ENCODE peak calls at places on chromosomes 3 and 15, in six cellular contexts. E is body of pancreas, O is IMR-90, C is HCT116, L is tibial nerve, R is upper lobe of left lung. S is an unnamed sample.

GRCh38 chr3:113746069-113746954 is at the start of gene NAA50:
- DNase-seq in E (peak), O (peak), C (peak), L (peak), R (peak), S (peak)

GRCh38 chr3:56681963-56682457 is 1.1 kb downstream of the TASOR start:
- DNase-seq in E (no peak), O (no peak), C (no peak), L (no peak), R (no peak), S (no peak)

GRCh38 chr3:197371521-197372075 is 73.2 kb upstream of the DLG1 start:
- DNase-seq in E (no peak), O (no peak), C (no peak), L (no peak), R (no peak), S (no peak)

GRCh38 chr3:87088366-87088983 is 97.5 kb upstream of the VGLL3 start:
- DNase-seq in E (no peak), O (no peak), C (no peak), L (no peak), R (no peak), S (no peak)

GRCh38 chr3:15097889-15098288 is 1.1 kb downstream of the RBSN start:
- DNase-seq in E (no peak), O (no peak), C (no peak), L (no peak), R (no peak), S (no peak)

GRCh38 chr3:46858996-46859710 is 4.1 kb downstream of the MYL3 start:
- DNase-seq in E (no peak), O (no peak), C (no peak), L (peak), R (peak), S (peak)

GRCh38 chr15:65723786-65724354 is 68.2 kb downstream of the DENND4A start:
- DNase-seq in E (no peak), O (no peak), C (no peak), L (no peak), R (no peak), S (no peak)

GRCh38 chr3:10420745-10421475 is 84.5 kb downstream of the ATP2B2 start:
- DNase-seq in E (no peak), O (no peak), C (no peak), L (no peak), R (no peak), S (no peak)

DNA sequence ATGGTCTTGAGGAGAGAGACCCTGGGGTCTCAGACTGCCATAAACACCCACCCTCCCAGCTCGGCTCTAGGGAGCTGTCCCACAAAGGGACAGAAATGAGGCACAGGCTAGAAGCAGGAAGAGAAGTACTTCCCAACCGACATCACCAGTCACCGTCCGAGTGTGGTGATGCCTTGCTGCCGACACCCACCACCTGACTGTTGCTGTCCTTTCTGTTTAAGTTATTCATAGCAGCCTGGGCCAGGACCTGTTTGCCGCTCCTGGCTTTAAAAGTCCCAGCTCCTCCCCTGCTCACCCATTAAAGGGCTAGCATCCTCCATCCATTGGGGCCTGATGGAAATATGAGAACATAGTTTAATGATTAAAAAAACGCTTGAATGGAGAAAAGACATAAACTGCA is 13.2 kb upstream of the SPG11 start:
- DNase-seq in E (no peak), O (no peak), C (no peak), L (no peak), R (no peak), S (no peak)
- H3K27ac ChIP-seq in E (no peak), O (no peak), C (no peak), L (no peak), R (peak), S (no peak)

GRCh38 chr15:88913017-88913849 is at the start of gene MFGE8:
- DNase-seq in E (peak), O (peak), C (no peak), L (peak), R (peak), S (peak)
- TF ChIP-seq POLR2A in E (no peak), O (peak), C (peak), L (peak), R (peak), S (peak)

GRCh38 chr3:5136211-5136610 is 14.1 kb downstream of the ARL8B start:
- DNase-seq in E (no peak), O (no peak), C (no peak), L (no peak), R (no peak), S (no peak)

GRCh38 chr3:5128861-5129260 is 6.8 kb downstream of the ARL8B start:
- DNase-seq in E (no peak), O (no peak), C (no peak), L (no peak), R (no peak), S (no peak)

GRCh38 chr3:5133689-5134088 is 11.6 kb downstream of the ARL8B start:
- DNase-seq in E (no peak), O (no peak), C (no peak), L (no peak), R (no peak), S (no peak)

GRCh38 chr3:5136619-5137429 is 14.7 kb downstream of the ARL8B start:
- DNase-seq in E (no peak), O (peak), C (no peak), L (no peak), R (no peak), S (no peak)

DNA sequence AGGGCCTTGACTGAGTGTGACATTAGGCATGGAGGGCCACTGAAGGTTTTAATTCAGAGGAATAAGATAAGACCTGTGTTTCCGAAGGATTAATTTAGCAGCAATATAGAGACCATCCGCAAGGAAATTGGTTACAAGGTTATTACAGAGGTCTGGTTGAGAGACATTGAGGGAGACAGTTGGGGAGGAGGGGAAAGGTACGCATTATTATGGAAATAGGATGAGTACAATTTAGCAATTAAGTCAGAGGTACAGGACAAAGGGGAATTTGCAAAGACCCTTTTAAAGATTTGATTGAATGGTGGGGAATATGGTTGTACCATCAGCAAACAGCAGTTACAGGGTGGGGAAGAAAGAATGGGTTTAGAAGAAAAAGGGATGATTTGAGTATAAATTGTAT is 11.1 kb downstream of the ARL8B start:
- DNase-seq in E (no peak), O (no peak), C (no peak), L (no peak), R (no peak), S (no peak)
- H3K27ac ChIP-seq in E (no peak), O (no peak), C (no peak), L (no peak), R (no peak), S (no peak)

GRCh38 chr15:75449585-75450306 is 1.7 kb downstream of the SIN3A start:
- DNase-seq in E (peak), O (no peak), C (no peak), L (no peak), R (no peak), S (no peak)

GRCh38 chr15:75450307-75451201 is 936 bp downstream of the SIN3A start:
- DNase-seq in E (peak), O (peak), C (peak), L (peak), R (peak), S (peak)

GRCh38 chr15:75451674-75452363 is at the start of gene SIN3A:
- DNase-seq in E (peak), O (peak), C (peak), L (peak), R (peak), S (peak)

GRCh38 chr15:75452364-75452967 is 976 bp upstream of the SIN3A start:
- DNase-seq in E (peak), O (peak), C (peak), L (peak), R (peak), S (peak)

DNA sequence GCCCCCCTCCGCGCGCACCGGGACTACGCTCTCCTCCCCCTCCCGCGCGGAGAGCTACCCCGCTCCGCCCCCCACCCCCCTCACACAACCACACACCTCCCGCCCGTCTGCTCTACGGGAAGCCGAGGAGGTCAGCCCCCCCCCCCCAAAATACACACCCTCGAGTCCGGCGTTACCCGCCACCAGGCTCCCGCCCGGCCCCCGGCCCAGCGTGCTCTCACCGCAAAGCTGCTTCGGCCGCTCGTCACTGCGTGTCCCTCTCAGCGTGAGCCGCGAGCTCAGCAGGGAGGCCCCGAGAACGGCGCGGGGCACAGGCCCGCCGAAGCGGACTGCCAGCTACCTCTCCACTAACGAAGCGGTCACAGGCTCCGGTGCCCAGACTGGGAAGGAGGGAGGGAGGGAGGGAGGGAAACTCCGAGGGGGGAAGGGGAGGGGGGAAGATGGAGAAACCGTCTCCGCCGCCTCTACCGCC is 252 bp downstream of the SIN3A start:
- DNase-seq in E (no peak), O (no peak), C (no peak), L (no peak), R (peak), S (no peak)
- TF ChIP-seq POLR2A in E (no peak), O (no peak), C (no peak), L (no peak), R (no peak), S (no peak)

GRCh38 chr3:150742141-150742523 is 20.8 kb downstream of the SIAH2 start:
- DNase-seq in E (no peak), O (no peak), C (no peak), L (no peak), R (peak), S (no peak)

GRCh38 chr3:150742679-150743078 is 20.3 kb downstream of the SIAH2 start:
- DNase-seq in E (no peak), O (no peak), C (no peak), L (no peak), R (no peak), S (no peak)

GRCh38 chr3:150741497-150742140 is 21.4 kb downstream of the SIAH2 start:
- DNase-seq in E (no peak), O (no peak), C (no peak), L (no peak), R (no peak), S (no peak)

GRCh38 chr3:150744041-150745026 is 18.6 kb downstream of the SIAH2 start:
- DNase-seq in E (no peak), O (no peak), C (no peak), L (no peak), R (no peak), S (peak)

GRCh38 chr3:150743508-150743907 is 19.5 kb downstream of the SIAH2 start:
- DNase-seq in E (no peak), O (peak), C (no peak), L (no peak), R (no peak), S (no peak)
- H3K27ac ChIP-seq in E (no peak), O (no peak), C (peak), L (peak), R (no peak), S (no peak)

GRCh38 chr15:75203017-75203907 is 1.6 kb downstream of the C15orf39 start:
- DNase-seq in E (no peak), O (peak), C (no peak), L (no peak), R (no peak), S (no peak)

GRCh38 chr15:75202251-75203016 is 752 bp downstream of the C15orf39 start:
- DNase-seq in E (peak), O (peak), C (no peak), L (peak), R (peak), S (peak)

GRCh38 chr15:75204340-75205063 is 2.8 kb downstream of the C15orf39 start:
- DNase-seq in E (peak), O (peak), C (peak), L (peak), R (peak), S (peak)

GRCh38 chr15:75205064-75205395 is 3.3 kb downstream of the C15orf39 start:
- DNase-seq in E (no peak), O (no peak), C (no peak), L (no peak), R (no peak), S (no peak)

DNA sequence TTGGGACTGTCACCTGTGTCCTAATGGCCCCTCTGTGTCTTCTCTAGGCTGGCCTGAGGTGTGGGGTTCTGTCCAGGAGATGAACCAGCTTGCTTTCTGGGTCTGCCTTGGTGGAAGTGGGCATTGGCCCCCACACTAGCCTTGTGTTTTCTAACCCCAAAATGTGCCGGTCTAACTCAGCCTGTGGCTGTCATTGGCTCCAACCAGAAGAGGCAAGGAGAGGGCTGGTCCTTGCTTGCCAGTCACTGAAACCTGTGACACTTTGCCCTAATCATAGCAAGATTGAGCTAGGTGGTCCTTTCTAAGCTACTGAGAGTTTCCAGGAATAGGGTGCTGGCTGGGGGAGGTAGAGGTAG is 2.2 kb downstream of the C15orf39 start:
- DNase-seq in E (no peak), O (no peak), C (no peak), L (no peak), R (no peak), S (no peak)
- TF ChIP-seq POLR2A in E (no peak), O (no peak), C (no peak), L (no peak), R (no peak), S (no peak)

GRCh38 chr15:101201411-101202174 is 50.3 kb downstream of the CHSY1 start:
- DNase-seq in E (peak), O (peak), C (peak), L (peak), R (peak), S (no peak)

GRCh38 chr15:101198031-101198430 is 53.8 kb downstream of the CHSY1 start:
- DNase-seq in E (no peak), O (no peak), C (no peak), L (no peak), R (no peak), S (no peak)

GRCh38 chr15:101203029-101203428 is 48.8 kb downstream of the CHSY1 start:
- DNase-seq in E (no peak), O (no peak), C (no peak), L (no peak), R (no peak), S (no peak)

GRCh38 chr15:101198820-101199219 is 53.0 kb downstream of the CHSY1 start:
- DNase-seq in E (no peak), O (peak), C (no peak), L (no peak), R (no peak), S (no peak)

GRCh38 chr15:101200181-101200580 is 51.7 kb downstream of the CHSY1 start:
- DNase-seq in E (no peak), O (no peak), C (no peak), L (no peak), R (no peak), S (no peak)
- H3K27ac ChIP-seq in E (no peak), O (peak), C (no peak), L (peak), R (peak), S (no peak)

S was measured in right lobe of liver.